ENCODE peak calls at places on chromosomes 4 and X, in four cellular contexts. K, V, S and Z are unnamed samples.

GRCh38 chrX:37846141-37846540 is 1.2 kb downstream of the DYNLT3 start:
- DNase-seq in S (peak; percentile 8), K (no peak), V (no peak), Z (no peak)

GRCh38 chrX:129678176-129678880 is 23.6 kb upstream of the APLN start:
- DNase-seq in K (peak; percentile 60), V (no peak), S (no peak), Z (no peak)

GRCh38 chr4:68904786-68905185 is 46.8 kb downstream of the UGT2A3 start:
- DNase-seq in K (no peak), S (no peak), V (no peak), Z (no peak)

GRCh38 chrX:153568612-153569011 is 30.3 kb downstream of the CCNQ start:
- DNase-seq in S (no peak), K (no peak), V (no peak), Z (no peak)

GRCh38 chr4:161949941-161950725 is 213.7 kb downstream of the FSTL5 start:
- DNase-seq in K (no peak), S (peak; percentile 42), V (no peak), Z (peak; percentile 75)

GRCh38 chrX:48945517-48946348 is 11.7 kb downstream of the OTUD5 start:
- DNase-seq in V (no peak), K (peak; percentile 37), S (no peak), Z (no peak)

GRCh38 chr4:184318852-184319251 is 101.2 kb upstream of the ENPP6 start:
- DNase-seq in S (no peak), K (no peak), V (no peak), Z (no peak)

GRCh38 chr4:178356725-178357124 is 914.5 kb upstream of the AGA start:
- DNase-seq in V (no peak), S (no peak), K (no peak), Z (no peak)

GRCh38 chrX:4588893-4589292 is 875.4 kb upstream of the PRKX start:
- DNase-seq in V (no peak), K (no peak), S (no peak), Z (no peak)

GRCh38 chr4:56134272-56134671 is 185.5 kb downstream of the CEP135 start:
- DNase-seq in V (no peak), S (peak; percentile 31), K (no peak), Z (no peak)

GRCh38 chrX:29813174-29813573 is 402.2 kb upstream of the MAGEB2 start:
- DNase-seq in K (no peak), S (no peak), V (no peak), Z (no peak)

GRCh38 chr4:113593400-113594230 is 167.9 kb downstream of the CAMK2D start:
- DNase-seq in V (no peak), S (no peak), K (no peak), Z (no peak)

GRCh38 chr4:99351487-99351886 is 1.1 kb downstream of the ADH1C start:
- DNase-seq in K (no peak), V (no peak), S (no peak), Z (no peak)

GRCh38 chrX:40867352-40867751 is 132.0 kb upstream of the MED14 start:
- DNase-seq in V (no peak), S (no peak), K (no peak), Z (no peak)

GRCh38 chr4:128163177-128164117 is 102.3 kb downstream of the LARP1B start:
- DNase-seq in S (peak; percentile 57), K (no peak), V (no peak), Z (no peak)

GRCh38 chr4:15295421-15296162 is 132.2 kb upstream of the C1QTNF7 start:
- DNase-seq in V (no peak), K (no peak), S (no peak), Z (no peak)

GRCh38 chrX:69501433-69501832 is 2.7 kb upstream of the NALF2 start:
- DNase-seq in S (no peak), K (no peak), V (no peak), Z (no peak)

GRCh38 chr4:95085118-95085833 is 327.5 kb downstream of the BMPR1B start:
- DNase-seq in K (no peak), S (no peak), V (no peak), Z (no peak)

GRCh38 chrX:30831082-30831481 is 58.0 kb downstream of the TAB3 start:
- DNase-seq in S (no peak), K (no peak), V (no peak), Z (no peak)

GRCh38 chr4:141772838-141773237 is 136.5 kb downstream of the IL15 start:
- DNase-seq in S (no peak), K (no peak), V (no peak), Z (no peak)

GRCh38 chrX:120456973-120457372 is 12.1 kb downstream of the LAMP2 start:
- DNase-seq in K (no peak), V (no peak), S (no peak), Z (no peak)

GRCh38 chr4:23006756-23007155 is 314.0 kb downstream of the GBA3 start:
- DNase-seq in K (no peak), V (no peak), S (peak; percentile 62), Z (no peak)

GRCh38 chrX:6002056-6002455 is 226.6 kb downstream of the NLGN4X start:
- DNase-seq in S (no peak), V (no peak), K (no peak), Z (no peak)

GRCh38 chrX:38798956-38799355 is 2.3 kb upstream of the MID1IP1 start:
- DNase-seq in K (no peak), S (peak; percentile 41), V (no peak), Z (no peak)

GRCh38 chrX:74535633-74536141 is 78.7 kb downstream of the RLIM start:
- DNase-seq in V (peak; percentile 61), K (peak; percentile 71), S (no peak), Z (no peak)

GRCh38 chrX:74535211-74535621 is 79.2 kb downstream of the RLIM start:
- DNase-seq in V (peak; percentile 21), S (peak; percentile 42), K (no peak), Z (no peak)

GRCh38 chrX:74534569-74535038 is 79.8 kb downstream of the RLIM start:
- DNase-seq in S (no peak), V (no peak), K (no peak), Z (no peak)

GRCh38 chrX:74537011-74537390 is 77.4 kb downstream of the RLIM start:
- DNase-seq in S (no peak), K (no peak), V (peak; percentile 20), Z (no peak)

GRCh38 chrX:74536142-74537010 is 78.0 kb downstream of the RLIM start:
- DNase-seq in K (peak; percentile 83), S (peak; percentile 57), V (peak; percentile 80), Z (no peak)
- TF ChIP-seq CTCF in K (peak; percentile 20), S (peak; percentile 43), V (peak; percentile 61), Z (peak; percentile 30)

GRCh38 chr4:75511841-75512240 is 2.4 kb downstream of the RCHY1 start:
- DNase-seq in S (no peak), K (no peak), V (no peak), Z (no peak)
- H3K4me3 ChIP-seq in S (peak overlapping the region; percentile 16), K (no peak overlapping the region), V (peak overlapping the region; percentile 93), Z (no peak overlapping the region)

GRCh38 chr4:154184238-154184637 is 307.4 kb downstream of the DCHS2 start:
- DNase-seq in K (no peak), V (no peak), S (no peak), Z (no peak)

GRCh38 chr4:154189346-154189745 is 302.3 kb downstream of the DCHS2 start:
- DNase-seq in S (no peak), V (no peak), K (no peak), Z (no peak)

GRCh38 chr4:154186035-154186434 is 305.6 kb downstream of the DCHS2 start:
- DNase-seq in K (no peak), V (no peak), S (no peak), Z (no peak)

GRCh38 chr4:154192585-154192984 is 299.0 kb downstream of the DCHS2 start:
- DNase-seq in S (no peak), K (no peak), V (no peak), Z (no peak)

DNA sequence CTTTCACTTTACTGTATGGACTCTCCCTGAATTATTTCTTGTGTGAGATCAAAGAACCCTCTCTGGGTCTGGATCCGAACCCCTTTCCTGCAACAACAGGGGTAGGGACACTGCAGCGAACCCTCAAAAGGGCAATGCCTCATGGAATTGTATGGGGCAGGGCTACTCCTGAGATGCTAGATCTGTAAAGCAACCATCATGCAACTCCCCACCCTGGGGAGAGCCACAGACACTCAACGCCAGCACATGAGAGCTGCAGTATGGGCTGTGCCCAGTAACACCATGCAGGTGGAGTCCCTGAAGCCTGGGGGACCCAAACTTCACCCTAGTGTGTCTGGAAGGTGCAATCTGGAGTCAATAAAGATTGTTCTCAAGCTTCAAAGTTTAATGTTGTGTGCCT is 304.7 kb downstream of the DCHS2 start:
- DNase-seq in K (no peak), S (no peak), V (no peak), Z (no peak)
- TF ChIP-seq CTCF in K (no peak), S (no peak), V (no peak), Z (no peak)

DNA sequence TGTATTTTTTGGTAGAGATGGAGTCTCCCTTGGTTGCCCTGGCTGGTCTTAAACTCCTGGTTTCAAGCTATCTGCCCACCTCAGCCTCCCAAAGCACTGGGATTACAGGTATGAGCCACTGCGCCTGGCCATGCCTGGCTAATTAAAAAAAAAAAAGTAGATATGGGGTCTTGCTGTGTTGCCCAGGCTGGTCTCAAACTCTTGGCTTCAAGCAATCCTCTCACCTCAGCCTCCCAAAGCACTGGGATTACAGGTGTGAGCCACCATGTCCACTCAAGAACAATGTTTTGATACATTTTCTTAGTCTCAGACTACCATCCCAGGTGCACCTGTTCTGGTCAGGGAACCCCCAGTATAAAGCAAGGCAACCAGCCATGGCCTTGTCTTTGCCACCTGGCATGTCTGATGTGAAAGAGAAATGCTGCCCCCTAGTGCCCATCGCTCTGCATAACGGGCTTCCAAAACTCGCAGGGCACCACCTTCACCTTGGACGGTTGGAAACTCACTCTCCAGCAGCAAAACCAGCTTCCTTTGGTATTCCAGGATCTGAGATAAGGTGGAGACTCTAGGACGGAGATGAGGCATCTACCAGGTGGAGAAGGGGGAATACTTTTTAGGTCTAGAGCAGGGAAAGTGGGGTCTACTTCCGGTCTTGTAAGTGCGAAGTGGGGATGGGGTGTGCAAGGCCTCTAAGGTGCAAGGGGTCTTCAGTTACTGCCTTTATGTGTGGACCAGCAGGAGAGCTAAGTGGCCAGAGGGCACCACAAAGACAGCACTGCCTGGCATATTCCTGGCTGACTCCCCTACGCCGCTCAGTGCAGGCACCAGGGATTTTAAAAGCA is 47.7 kb upstream of the AFAP1 start:
- DNase-seq in S (peak; percentile 60), V (peak; percentile 59), K (peak; percentile 63), Z (no peak)
- H3K4me3 ChIP-seq in S (no peak overlapping the region), V (no peak overlapping the region), K (no peak overlapping the region), Z (no peak overlapping the region)

DNA sequence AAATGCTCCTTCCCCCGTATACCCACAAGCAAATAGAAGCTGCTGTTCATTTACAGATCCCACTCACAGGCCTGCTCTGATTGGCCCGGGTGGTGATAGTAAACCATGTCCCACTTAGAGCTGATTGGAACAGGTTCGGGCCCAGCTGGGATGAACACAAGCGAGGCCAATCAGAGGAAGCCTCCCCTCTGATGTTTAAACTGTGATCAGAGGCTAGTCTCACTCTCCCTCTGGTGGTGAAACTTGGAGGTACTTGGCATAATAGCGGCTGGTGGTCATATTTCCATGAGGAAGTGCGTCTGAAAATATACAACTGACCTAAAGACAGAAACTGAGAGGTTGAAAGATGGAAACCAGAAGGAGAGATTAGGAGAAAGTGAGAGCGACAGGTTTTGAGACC is 51.5 kb upstream of the TRPC3 start:
- DNase-seq in K (no peak), S (no peak), V (no peak), Z (no peak)
- TF ChIP-seq CTCF in K (no peak), S (peak; percentile 31), V (no peak), Z (peak; percentile 47)

DNA sequence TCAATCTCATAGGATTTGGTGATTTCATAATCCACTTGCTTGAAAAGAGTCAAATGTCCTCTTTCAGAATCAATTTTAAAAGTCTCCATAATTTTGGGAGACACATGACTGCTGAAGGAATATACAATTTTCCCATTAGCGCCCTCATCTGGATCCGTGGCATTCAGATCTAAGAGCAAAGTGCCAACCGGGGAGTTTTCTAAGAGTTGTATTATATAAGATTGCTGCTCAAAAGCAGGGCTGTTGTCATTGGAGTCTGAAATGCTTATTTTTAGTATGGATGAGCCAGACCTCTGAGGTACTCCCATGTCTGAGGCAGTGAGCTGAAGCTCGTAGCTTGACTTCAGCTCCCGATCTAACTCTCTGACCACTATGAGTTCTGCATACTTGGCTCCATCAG is 1.2 kb downstream of the PCDH18 start:
- DNase-seq in V (no peak), K (no peak), S (no peak), Z (no peak)
- H3K4me3 ChIP-seq in V (peak overlapping the region; percentile 67), K (peak overlapping the region; percentile 45), S (peak overlapping the region; percentile 80), Z (peak overlapping the region; percentile 66)